ENCODE peak calls at places on chromosome 19, in eight cellular contexts. Q, K, W, J, Z, G, I and U are unnamed samples.

GRCh38 chr19:50359432-50359818 is 6.0 kb downstream of the NAPSA start:
- DNase-seq in K (peak; percentile 32), G (no peak), J (no peak), W (no peak), Q (no peak), I (peak; percentile 59), Z (no peak), U (peak; percentile 65)

GRCh38 chr19:5318306-5318705 is 22.3 kb downstream of the PTPRS start:
- DNase-seq in Q (no peak), Z (no peak), W (no peak), I (no peak), K (no peak), J (no peak), G (no peak), U (no peak)

GRCh38 chr19:49512970-49513745 is 697 bp downstream of the FCGRT start:
- DNase-seq in I (peak; percentile 85), Q (peak; percentile 83), Z (peak; percentile 46), J (peak; percentile 47), K (peak; percentile 64), W (no peak), G (peak; percentile 88), U (peak; percentile 84)

GRCh38 chr19:6999938-7000732 is 21.1 kb downstream of the MBD3L2B start:
- DNase-seq in Q (no peak), G (no peak), W (no peak), Z (no peak), I (no peak), K (no peak), J (no peak), U (no peak)

GRCh38 chr19:34336781-34337271 is 28.2 kb upstream of the GPI start:
- DNase-seq in K (no peak), W (no peak), J (no peak), G (peak; percentile 76), I (no peak), Z (peak; percentile 48), Q (no peak), U (no peak)

GRCh38 chr19:862529-863304 is 3.3 kb downstream of the CFD start:
- DNase-seq in W (no peak), Z (peak; percentile 64), J (peak; percentile 61), I (peak; percentile 88), G (peak; percentile 95), Q (peak; percentile 80), K (peak; percentile 74), U (peak; percentile 92)

GRCh38 chr19:5466814-5467291 is 11.6 kb downstream of the ZNRF4 start:
- DNase-seq in Z (no peak), Q (no peak), W (no peak), I (no peak), J (no peak), G (no peak), K (no peak), U (no peak)

GRCh38 chr19:58045411-58046050 is 11.7 kb downstream of the ZSCAN1 start:
- DNase-seq in Z (no peak), K (no peak), W (no peak), I (no peak), J (no peak), G (no peak), Q (no peak), U (no peak)

GRCh38 chr19:35347171-35347929 is at the start of gene FFAR1:
- DNase-seq in I (peak; percentile 28), Z (peak; percentile 37), W (no peak), K (no peak), J (no peak), G (no peak), Q (peak; percentile 30), U (peak; percentile 39)

GRCh38 chr19:50496189-50497029 is 14.6 kb downstream of the JOSD2 start:
- DNase-seq in W (no peak), Z (no peak), Q (no peak), K (no peak), G (peak; percentile 59), I (peak; percentile 56), J (peak; percentile 54), U (peak; percentile 53)

DNA sequence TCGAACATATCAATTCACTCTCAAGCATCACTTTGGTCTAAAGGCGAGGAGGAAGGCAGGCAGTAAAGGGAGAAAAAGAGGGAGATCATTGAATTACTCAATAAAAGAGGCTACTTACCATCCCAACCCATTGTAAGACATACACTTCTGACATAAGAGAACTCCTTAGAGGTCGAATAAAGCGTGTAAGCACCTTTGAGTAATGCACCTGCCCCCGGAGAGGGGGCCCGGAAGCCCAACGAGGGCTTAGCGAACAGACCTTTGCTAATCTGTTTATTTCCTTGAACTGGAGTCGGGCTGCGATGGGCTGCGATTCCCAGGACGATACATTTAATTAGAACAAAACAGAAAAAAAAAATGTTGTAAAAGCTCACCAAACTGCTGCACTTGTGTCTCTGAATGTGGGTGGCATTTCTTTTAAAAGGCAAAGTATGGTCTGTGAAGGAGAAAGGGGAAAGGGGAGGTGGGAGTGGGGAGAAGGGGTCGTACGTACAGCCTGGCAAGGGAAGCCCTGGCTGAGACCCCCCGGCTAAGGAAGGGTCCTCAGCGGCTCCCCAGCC is 3.0 kb downstream of the ZC3H4 start:
- DNase-seq in J (no peak), W (no peak), Z (no peak), I (no peak), K (no peak), G (no peak), Q (no peak), U (no peak)
- H3K4me1 ChIP-seq in J (peaks cover 14% of the 10 kb centered on the region), W (peaks cover 51% of the 10 kb centered on the region), Z (peaks cover 46% of the 10 kb centered on the region), I (peaks cover 32% of the 10 kb centered on the region), K (peaks cover 50% of the 10 kb centered on the region), G (peaks cover 31% of the 10 kb centered on the region), Q (peaks cover 2% of the 10 kb centered on the region), U (peaks cover 30% of the 10 kb centered on the region)

GRCh38 chr19:12784871-12785430 is 6.3 kb upstream of the JUNB start:
- DNase-seq in W (peak; percentile 33), J (no peak), Q (no peak), K (no peak), I (no peak), Z (no peak), G (no peak), U (no peak)

GRCh38 chr19:12784394-12784870 is 6.9 kb upstream of the JUNB start:
- DNase-seq in G (no peak), Q (no peak), J (no peak), W (peak; percentile 33), Z (no peak), K (no peak), I (no peak), U (no peak)

GRCh38 chr19:12786950-12787349 is 4.3 kb upstream of the JUNB start:
- DNase-seq in Q (no peak), K (no peak), Z (no peak), W (no peak), I (no peak), J (no peak), G (no peak), U (no peak)

GRCh38 chr19:12786149-12786870 is 5.0 kb upstream of the JUNB start:
- DNase-seq in K (peak; percentile 88), Q (peak; percentile 61), J (peak; percentile 77), G (no peak), Z (no peak), I (peak; percentile 97), W (peak; percentile 94), U (peak; percentile 93)

DNA sequence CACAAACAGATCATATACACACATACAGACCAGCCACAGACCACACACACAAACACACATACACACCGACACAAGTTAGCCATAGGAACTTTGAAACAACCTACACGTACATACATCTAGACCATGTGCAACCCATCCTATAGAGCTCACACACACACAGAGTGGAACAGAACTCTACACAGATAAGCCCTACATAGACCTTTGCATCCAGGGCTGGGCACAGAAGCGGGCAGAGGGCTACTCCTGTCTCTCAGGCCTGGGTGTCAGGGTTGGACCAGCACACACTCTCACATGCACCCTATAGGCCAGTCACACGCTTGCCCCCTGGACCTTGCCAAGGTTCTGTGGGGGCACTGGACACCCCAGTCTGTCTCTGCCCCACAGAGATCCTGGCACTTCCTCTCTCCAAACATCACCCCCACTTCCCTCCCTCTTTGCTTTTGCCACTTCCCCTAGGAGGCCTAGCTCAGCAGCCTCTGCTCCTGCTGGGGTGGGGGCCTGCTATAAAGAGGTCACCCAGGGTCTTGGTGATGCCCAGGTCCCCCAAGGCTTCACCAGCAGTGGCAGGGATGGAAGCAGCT is 5.8 kb upstream of the JUNB start:
- DNase-seq in Z (no peak), G (no peak), J (no peak), Q (peak; percentile 36), K (peak; percentile 74), W (peak; percentile 44), I (peak; percentile 74), U (no peak)
- H3K4me1 ChIP-seq in Z (peaks cover 68% of the 10 kb centered on the region), G (peaks cover 25% of the 10 kb centered on the region), J (peaks cover 16% of the 10 kb centered on the region), Q (peaks cover 16% of the 10 kb centered on the region), K (peaks cover 92% of the 10 kb centered on the region), W (peaks cover 78% of the 10 kb centered on the region), I (peaks cover 74% of the 10 kb centered on the region), U (peaks cover 34% of the 10 kb centered on the region)

GRCh38 chr19:40403262-40403984 is 9.8 kb downstream of the PRX start:
- DNase-seq in W (peak; percentile 69), Q (peak; percentile 92), I (peak; percentile 96), G (peak; percentile 99), J (peak; percentile 83), Z (peak; percentile 85), K (peak; percentile 94), U (peak; percentile 97)
- H3K4me1 ChIP-seq in W (peaks cover 4% of the 10 kb centered on the region), Q (peaks cover 2% of the 10 kb centered on the region), I (peaks cover 7% of the 10 kb centered on the region), G (peaks cover 6% of the 10 kb centered on the region), J (no peaks in the 10 kb centered on the region), Z (no peaks in the 10 kb centered on the region), K (peaks cover 33% of the 10 kb centered on the region), U (no peaks in the 10 kb centered on the region)

GRCh38 chr19:18321729-18322091 is 1.2 kb downstream of the LSM4 start:
- DNase-seq in Z (no peak), W (no peak), Q (no peak), I (no peak), K (no peak), G (no peak), J (no peak), U (no peak)

GRCh38 chr19:18322318-18322758 is 538 bp downstream of the LSM4 start:
- DNase-seq in K (peak; percentile 66), I (no peak), Z (no peak), W (no peak), G (peak; percentile 81), J (no peak), Q (no peak), U (no peak)

GRCh38 chr19:18319591-18320135 is 3.2 kb downstream of the LSM4 start:
- DNase-seq in K (peak; percentile 63), I (no peak), W (no peak), J (peak; percentile 33), Q (no peak), G (no peak), Z (no peak), U (no peak)

GRCh38 chr19:18322759-18323460 is at the start of gene LSM4:
- DNase-seq in J (peak; percentile 98), G (peak; percentile 99), Z (peak; percentile 96), W (peak; percentile 97), K (peak; percentile 98), I (peak; percentile 99), Q (peak; percentile 99), U (peak; percentile 99)

DNA sequence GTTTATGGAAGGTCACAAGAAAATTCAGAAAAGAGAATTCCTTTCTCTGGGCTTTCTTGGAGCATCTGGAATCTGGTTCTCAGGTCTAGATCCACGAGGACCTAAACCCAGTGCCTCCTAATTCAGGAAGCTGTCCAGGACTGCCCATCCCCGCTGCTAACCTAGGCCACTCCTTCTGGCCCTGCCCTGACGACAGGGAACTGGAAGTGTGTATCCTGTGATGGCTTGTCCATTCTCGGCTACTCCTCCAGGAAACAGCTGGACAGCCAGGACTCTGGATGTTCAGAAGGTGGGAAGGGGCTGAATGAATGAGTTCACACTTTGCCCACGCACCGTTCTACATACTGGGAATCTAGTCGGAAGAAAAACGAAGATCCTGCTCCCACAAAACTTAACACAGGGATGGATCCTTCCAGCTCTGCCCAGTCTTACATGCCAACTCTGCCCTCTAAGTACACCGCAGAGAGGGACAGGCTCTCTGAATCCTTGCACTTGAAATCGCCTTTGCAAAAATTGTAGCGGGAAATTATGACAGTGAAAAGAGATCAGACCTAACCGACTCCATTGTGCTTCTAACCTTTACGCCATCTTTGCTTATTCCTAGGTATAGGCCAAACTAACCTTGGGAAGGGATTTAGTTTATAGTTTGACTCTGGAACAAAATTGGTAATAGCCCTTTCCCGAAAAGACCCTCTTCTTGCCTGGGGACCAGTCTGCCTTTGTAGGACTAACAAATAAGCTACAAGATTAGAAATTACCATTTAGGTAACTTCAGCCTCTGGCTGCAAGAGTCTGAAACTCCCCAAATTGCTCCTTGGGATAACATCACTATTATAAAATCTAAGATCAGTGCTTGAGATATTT is 1.8 kb downstream of the LSM4 start:
- DNase-seq in K (peak; percentile 65), Z (no peak), Q (no peak), I (no peak), W (no peak), J (no peak), G (no peak), U (no peak)
- H3K4me1 ChIP-seq in K (peaks cover 71% of the 10 kb centered on the region), Z (peaks cover 34% of the 10 kb centered on the region), Q (peaks cover 5% of the 10 kb centered on the region), I (peaks cover 58% of the 10 kb centered on the region), W (peaks cover 37% of the 10 kb centered on the region), J (peaks cover 15% of the 10 kb centered on the region), G (peaks cover 14% of the 10 kb centered on the region), U (peaks cover 36% of the 10 kb centered on the region)